ENCODE peak calls at places on chromosomes 6 and 20, in six cellular contexts. O is HepG2, L is H1, Y is GM12878, W is K562, Z is SK-N-SH. C is an unnamed sample.

GRCh38 chr20:24842591-24843442 is 106.3 kb upstream of the CST7 start:
- DNase-seq in O (no peak), L (no peak), Y (peak; percentile 98), W (no peak), Z (no peak), C (no peak)

GRCh38 chr6:141513830-141514229 is 618.9 kb upstream of the GJE1 start:
- DNase-seq in O (no peak), L (no peak), Y (no peak), W (no peak), Z (no peak), C (no peak)

GRCh38 chr6:166408936-166409755 is 26.4 kb upstream of the MPC1 start:
- DNase-seq in O (no peak), L (no peak), Y (no peak), W (peak; percentile 24), Z (no peak), C (no peak)

GRCh38 chr6:44176935-44177509 is 18.4 kb downstream of the CAPN11 start:
- DNase-seq in O (no peak), L (no peak), Y (peak; percentile 41), W (no peak), Z (no peak), C (no peak)

GRCh38 chr6:292506-293184 is 358 bp downstream of the DUSP22 start:
- DNase-seq in O (peak; percentile 51), L (no peak), Y (peak; percentile 93), W (peak; percentile 75), Z (no peak), C (peak; percentile 19)

GRCh38 chr6:43748765-43749164 is 21.2 kb upstream of the VEGFA start:
- DNase-seq in O (no peak), L (no peak), Y (no peak), W (no peak), Z (no peak), C (no peak)

GRCh38 chr20:44714102-44714700 is 968 bp upstream of the CCN5 start:
- DNase-seq in O (no peak), L (no peak), Y (no peak), W (no peak), Z (no peak), C (no peak)

GRCh38 chr6:160991411-160992322 is at the start of gene MAP3K4:
- DNase-seq in O (peak; percentile 62), L (no peak), Y (no peak), W (peak; percentile 94), Z (peak; percentile 90), C (peak; percentile 83)

GRCh38 chr20:35174458-35175216 is 2.8 kb downstream of the PROCR start:
- DNase-seq in O (peak; percentile 84), L (no peak), Y (no peak), W (peak; percentile 79), Z (peak; percentile 74), C (peak; percentile 37)

GRCh38 chr20:23082846-23083552 is 3.1 kb downstream of the CD93 start:
- DNase-seq in O (no peak), L (no peak), Y (no peak), W (no peak), Z (no peak), C (no peak)

GRCh38 chr6:139369568-139370046 is 4.8 kb downstream of the CITED2 start:
- DNase-seq in O (peak; percentile 48), L (no peak), Y (no peak), W (peak; percentile 64), Z (peak; percentile 54), C (peak; percentile 27)

GRCh38 chr20:53226788-53227187 is 254.6 kb downstream of the TSHZ2 start:
- DNase-seq in O (no peak), L (no peak), Y (peak; percentile 28), W (no peak), Z (no peak), C (no peak)

GRCh38 chr6:146997062-146997461 is 207.2 kb upstream of the STXBP5 start:
- DNase-seq in O (no peak), L (no peak), Y (no peak), W (peak; percentile 57), Z (no peak), C (peak; percentile 33)

GRCh38 chr6:167044696-167045095 is 45.5 kb downstream of the CEP43 start:
- DNase-seq in O (no peak), L (no peak), Y (no peak), W (no peak), Z (no peak), C (no peak)

GRCh38 chr20:1696521-1697209 is 39.1 kb upstream of the SIRPG start:
- DNase-seq in O (no peak), L (no peak), Y (no peak), W (no peak), Z (no peak), C (no peak)

GRCh38 chr6:917296-917695 is 224.4 kb upstream of the EXOC2 start:
- DNase-seq in O (no peak), L (no peak), Y (no peak), W (no peak), Z (no peak), C (no peak)

GRCh38 chr20:37714973-37715657 is 21.3 kb downstream of the CTNNBL1 start:
- DNase-seq in O (no peak), L (no peak), Y (no peak), W (no peak), Z (no peak), C (no peak)

GRCh38 chr6:143336446-143337152 is 113.9 kb downstream of the ADAT2 start:
- DNase-seq in O (no peak), L (no peak), Y (no peak), W (no peak), Z (no peak), C (no peak)

GRCh38 chr20:8621021-8621420 is 447.9 kb upstream of the PLCB4 start:
- DNase-seq in O (no peak), L (no peak), Y (no peak), W (no peak), Z (no peak), C (no peak)

DNA sequence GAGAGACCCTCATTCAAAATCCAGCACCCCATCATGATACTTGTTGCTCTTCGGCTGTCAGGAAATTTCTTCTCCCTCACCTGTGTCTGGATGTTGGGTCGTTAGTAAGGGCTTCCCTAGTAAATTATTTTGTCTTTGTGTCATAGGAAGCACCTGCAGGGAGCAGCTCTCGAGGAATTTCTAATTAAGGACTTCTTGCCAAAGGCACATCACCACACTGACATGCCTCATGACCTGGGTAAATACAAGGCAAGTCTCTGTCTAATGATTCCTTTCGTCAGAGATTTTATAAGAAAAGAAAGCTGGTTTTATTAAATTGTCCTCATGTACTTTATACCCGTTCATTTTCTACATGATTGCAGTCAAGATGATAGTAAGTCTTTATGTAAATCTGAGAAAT is at the start of gene NOX3:
- DNase-seq in O (no peak), L (no peak), Y (no peak), W (no peak), Z (no peak), C (no peak)
- TF ChIP-seq CHD2 in O (no peak), L (no peak), Y (no peak), W (no peak), Z (no peak), C (no peak)

DNA sequence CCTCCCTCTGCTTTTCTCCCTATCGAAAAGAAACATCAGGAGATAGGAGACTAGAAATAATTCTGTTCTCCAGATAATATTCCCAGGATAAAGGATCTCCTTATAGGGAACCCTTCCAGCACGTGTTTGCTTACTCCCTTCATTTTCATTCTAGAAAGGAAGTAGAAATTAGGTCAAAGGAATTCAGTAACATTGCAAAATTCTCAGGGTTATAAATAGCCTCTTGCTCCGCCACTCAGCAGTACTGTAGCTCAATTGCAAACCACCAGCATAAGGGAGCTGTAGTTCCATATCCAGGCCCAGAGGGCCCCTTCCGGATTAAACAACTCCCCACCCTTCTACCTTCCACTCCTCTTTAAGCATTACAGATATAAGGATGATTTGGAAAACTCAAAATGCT is 6.2 kb downstream of the ELMO2 start:
- DNase-seq in O (no peak), L (no peak), Y (no peak), W (no peak), Z (no peak), C (no peak)
- TF ChIP-seq CHD2 in O (no peak), L (no peak), Y (no peak), W (no peak), Z (no peak), C (no peak)

GRCh38 chr6:129753422-129753821 is 43.4 kb upstream of the ARHGAP18 start:
- DNase-seq in O (no peak), L (no peak), Y (no peak), W (no peak), Z (no peak), C (no peak)
- TF ChIP-seq CHD2 in O (no peak), L (no peak), Y (no peak), W (no peak), Z (no peak), C (no peak)

DNA sequence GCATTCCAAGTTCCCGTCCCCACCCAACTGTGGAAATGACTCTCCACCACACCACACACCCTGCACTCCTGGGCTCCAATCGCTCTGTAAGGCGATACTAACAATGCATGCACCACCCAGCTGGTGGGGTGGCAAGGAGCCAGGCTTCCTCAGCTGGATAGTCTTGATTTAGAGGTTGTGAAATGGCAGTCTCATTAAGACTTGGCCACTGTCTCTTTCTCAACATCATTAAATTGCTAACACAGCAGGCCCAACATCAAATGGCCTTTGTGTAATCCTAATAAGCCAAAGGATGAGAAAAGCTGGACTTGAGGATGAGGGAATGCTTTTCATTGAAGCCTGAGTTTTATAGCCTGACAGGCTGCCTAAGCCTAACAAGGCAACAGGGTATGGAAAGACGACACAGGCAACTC is 223.7 kb downstream of the GMDS start:
- DNase-seq in O (no peak), L (no peak), Y (no peak), W (no peak), Z (no peak), C (no peak)
- TF ChIP-seq CHD2 in O (no peak), L (no peak), Y (no peak), W (no peak), Z (no peak), C (no peak)

DNA sequence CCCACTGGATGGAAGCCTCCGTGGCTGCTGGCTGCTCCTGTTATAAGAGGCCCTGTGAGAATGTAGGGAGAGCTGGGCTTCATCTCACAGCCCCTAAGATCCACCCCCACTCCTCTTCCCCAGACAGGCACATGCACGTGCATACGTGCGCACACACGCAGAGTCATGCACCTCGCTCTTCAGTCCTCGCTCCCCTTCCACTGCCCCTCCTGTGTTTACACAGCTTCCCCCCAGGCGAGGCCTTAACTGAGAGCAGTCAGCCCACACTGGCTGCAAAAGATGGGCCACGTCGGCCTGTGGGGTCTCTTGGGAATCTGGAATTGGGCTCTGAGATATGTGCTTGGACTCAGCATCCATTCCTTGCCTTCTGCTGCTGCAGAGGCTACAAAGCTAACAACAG is 35.2 kb upstream of the MLN start:
- DNase-seq in O (no peak), L (no peak), Y (no peak), W (no peak), Z (no peak), C (no peak)
- TF ChIP-seq CHD2 in O (no peak), L (no peak), Y (no peak), W (no peak), Z (no peak), C (no peak)

GRCh38 chr6:38593419-38593818 is 46.3 kb downstream of the BTBD9 start:
- DNase-seq in O (no peak), L (no peak), Y (no peak), W (no peak), Z (no peak), C (no peak)
- TF ChIP-seq CHD2 in O (no peak), L (no peak), Y (no peak), W (no peak), Z (no peak), C (no peak)

GRCh38 chr6:136647363-136647763 is 97.1 kb upstream of the MAP7 start:
- DNase-seq in O (no peak), L (no peak), Y (peak; percentile 24), W (peak; percentile 65), Z (no peak), C (no peak)
- TF ChIP-seq CHD2 in O (no peak), L (no peak), Y (no peak), W (no peak), Z (no peak), C (no peak)